ENCODE peak calls at places on chromosomes 1 and 21, in nine cellular contexts. D is PC-9; L is ascending aorta; U is psoas muscle; F is colonic mucosa; W is left ventricle myocardium inferior; E is CD8-positive, alpha-beta T cell; B is upper lobe of right lung; H is T-helper 17 cell. I is an unnamed sample. For H3K9me3, the result is how much of the 10 kb centered on the place peaks cover.

GRCh38 chr21:40631201-40631600 is 215.8 kb downstream of the DSCAM start:
- DNase-seq in F (no peak), H (no peak), U (no peak), W (no peak), E (no peak), L (no peak), D (no peak), B (no peak), I (no peak)

GRCh38 chr1:23798662-23799142 is 1.9 kb downstream of the GALE start:
- DNase-seq in U (peak), D (no peak), L (no peak), F (no peak), H (no peak), E (no peak), B (peak), W (no peak), I (no peak)

GRCh38 chr1:56516539-56517252 is 62.7 kb downstream of the PLPP3 start:
- DNase-seq in F (peak), L (no peak), H (no peak), E (no peak), B (no peak), W (no peak), U (no peak), D (peak), I (no peak)

GRCh38 chr1:12172042-12172851 is 5.5 kb downstream of the TNFRSF1B start:
- DNase-seq in U (no peak), F (no peak), B (no peak), H (peak), W (no peak), L (no peak), E (no peak), D (no peak), I (no peak)

GRCh38 chr1:242629396-242629795 is 104.9 kb upstream of the PLD5 start:
- DNase-seq in F (no peak), L (no peak), U (no peak), B (no peak), E (no peak), D (no peak), H (no peak), W (no peak), I (no peak)

GRCh38 chr1:22774483-22775182 is 64.0 kb downstream of the EPHB2 start:
- DNase-seq in D (no peak), U (no peak), F (no peak), L (no peak), W (no peak), E (no peak), B (no peak), H (no peak), I (no peak)

GRCh38 chr1:25735956-25736529 is 64.0 kb upstream of the SELENON start:
- DNase-seq in B (peak), L (no peak), H (no peak), W (peak), D (no peak), F (no peak), E (no peak), U (peak), I (no peak)

GRCh38 chr21:17451364-17451869 is 61.4 kb upstream of the CXADR start:
- DNase-seq in F (peak), U (no peak), L (peak), B (no peak), W (no peak), E (no peak), H (no peak), D (no peak), I (peak)

GRCh38 chr1:55071477-55071876 is 32.1 kb downstream of the PCSK9 start:
- DNase-seq in L (no peak), W (no peak), F (no peak), D (peak), U (no peak), H (no peak), B (no peak), E (no peak), I (no peak)

GRCh38 chr21:40618216-40618615 is 228.7 kb downstream of the DSCAM start:
- DNase-seq in B (no peak), W (no peak), H (no peak), D (no peak), U (no peak), F (no peak), E (no peak), L (no peak), I (no peak)

GRCh38 chr1:96559181-96559580 is 162.4 kb upstream of the PTBP2 start:
- DNase-seq in U (no peak), H (no peak), D (no peak), L (no peak), W (no peak), F (no peak), E (no peak), B (no peak), I (no peak)

GRCh38 chr1:116754203-116754977 is at the start of gene CD2:
- DNase-seq in F (no peak), E (no peak), W (no peak), B (no peak), H (no peak), D (no peak), U (no peak), L (no peak), I (no peak)

GRCh38 chr1:54955359-54955758 is 25.1 kb upstream of the TMEM61 start:
- DNase-seq in F (no peak), U (no peak), L (no peak), B (no peak), E (no peak), D (no peak), W (no peak), H (no peak), I (no peak)

GRCh38 chr21:26320541-26320940 is 150.0 kb upstream of the APP start:
- DNase-seq in L (no peak), E (no peak), D (no peak), U (no peak), B (no peak), H (no peak), W (no peak), F (no peak), I (no peak)

GRCh38 chr21:28633803-28634572 is 358.7 kb downstream of the LTN1 start:
- DNase-seq in B (no peak), D (no peak), L (peak), E (no peak), W (peak), F (no peak), H (no peak), U (peak), I (no peak)
- H3K9me3 ChIP-seq in B (under half), D (under half), L (under half), E (under half), W (under half), F (under half), H (under half), U (under half), I (under half)

DNA sequence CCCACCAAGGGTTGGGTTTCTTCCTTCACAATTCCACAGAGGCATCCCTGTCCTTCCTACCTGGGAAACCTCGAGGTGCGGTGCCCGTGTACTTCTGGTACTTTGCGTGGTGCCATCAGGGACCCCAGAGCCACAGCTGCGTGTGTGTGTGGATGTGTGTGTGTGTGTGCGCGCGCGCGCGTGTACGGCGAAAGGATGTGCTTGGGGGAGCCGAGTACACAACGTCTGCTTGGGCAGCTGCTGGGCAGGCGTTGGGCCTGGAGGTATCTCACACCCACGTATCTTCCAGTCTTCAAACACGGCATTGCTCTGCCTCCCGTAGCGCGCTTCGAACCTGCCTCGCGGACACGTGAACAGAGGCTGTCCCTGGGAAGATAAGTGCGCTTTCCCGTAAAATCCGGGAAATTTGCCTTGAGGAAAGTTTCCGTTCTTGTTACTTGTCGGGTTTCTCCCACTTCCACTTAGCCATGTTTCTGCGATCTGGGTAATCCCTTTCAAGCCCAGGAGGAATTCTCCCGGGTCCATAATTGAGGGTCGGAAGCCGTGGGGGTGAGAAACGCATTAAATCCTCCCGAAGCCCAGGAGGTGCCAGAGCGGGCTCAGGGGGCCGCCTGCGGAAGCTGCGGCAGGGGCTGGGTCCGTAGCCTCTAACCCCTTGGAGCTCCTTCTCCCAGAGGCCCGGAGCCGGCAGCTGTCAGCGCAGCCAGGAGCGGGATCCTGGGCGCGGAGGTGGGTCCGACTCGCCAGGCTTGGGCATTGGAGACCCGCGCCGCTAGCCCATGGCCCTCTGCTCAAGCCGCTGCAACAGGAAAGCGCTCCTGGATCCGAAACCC is 2.1 kb upstream of the SIM2 start:
- DNase-seq in F (no peak), H (no peak), D (no peak), B (peak), E (no peak), L (no peak), W (no peak), U (no peak), I (no peak)
- H3K9me3 ChIP-seq in F (under half), H (under half), D (under half), B (under half), E (under half), L (under half), W (under half), U (under half), I (under half)

GRCh38 chr1:4091996-4092395 is 191.9 kb upstream of the C1orf174 start:
- DNase-seq in D (no peak), L (peak), F (no peak), U (no peak), E (no peak), W (no peak), B (no peak), H (no peak), I (no peak)

GRCh38 chr1:4090556-4090955 is 190.5 kb upstream of the C1orf174 start:
- DNase-seq in E (no peak), L (peak), W (no peak), U (no peak), B (no peak), H (no peak), F (no peak), D (no peak), I (no peak)

GRCh38 chr1:4095466-4095865 is 195.4 kb upstream of the C1orf174 start:
- DNase-seq in W (no peak), B (peak), H (no peak), F (no peak), D (no peak), L (no peak), U (no peak), E (no peak), I (no peak)

GRCh38 chr1:4090976-4091660 is 191.0 kb upstream of the C1orf174 start:
- DNase-seq in L (peak), E (no peak), H (no peak), F (no peak), B (no peak), W (no peak), D (no peak), U (no peak), I (no peak)

GRCh38 chr1:4093856-4094565 is 193.9 kb upstream of the C1orf174 start:
- DNase-seq in E (no peak), D (no peak), W (no peak), B (peak), F (no peak), H (no peak), L (peak), U (no peak), I (no peak)
- H3K9me3 ChIP-seq in E (under half), D (under half), W (under half), B (under half), F (under half), H (under half), L (under half), U (under half), I (under half)

GRCh38 chr1:160874935-160875334 is 10.0 kb downstream of the ITLN1 start:
- DNase-seq in D (no peak), W (no peak), F (no peak), H (no peak), E (no peak), L (no peak), B (no peak), U (no peak), I (no peak)
- H3K9me3 ChIP-seq in D (under half), W (under half), F (under half), H (under half), E (under half), L (under half), B (under half), U (under half), I (under half)

GRCh38 chr1:158836038-158836437 is 4.9 kb downstream of the MNDA start:
- DNase-seq in U (no peak), H (no peak), D (no peak), W (no peak), F (no peak), B (no peak), L (no peak), E (no peak), I (no peak)
- H3K9me3 ChIP-seq in U (under half), H (under half), D (under half), W (under half), F (under half), B (under half), L (under half), E (under half), I (under half)

DNA sequence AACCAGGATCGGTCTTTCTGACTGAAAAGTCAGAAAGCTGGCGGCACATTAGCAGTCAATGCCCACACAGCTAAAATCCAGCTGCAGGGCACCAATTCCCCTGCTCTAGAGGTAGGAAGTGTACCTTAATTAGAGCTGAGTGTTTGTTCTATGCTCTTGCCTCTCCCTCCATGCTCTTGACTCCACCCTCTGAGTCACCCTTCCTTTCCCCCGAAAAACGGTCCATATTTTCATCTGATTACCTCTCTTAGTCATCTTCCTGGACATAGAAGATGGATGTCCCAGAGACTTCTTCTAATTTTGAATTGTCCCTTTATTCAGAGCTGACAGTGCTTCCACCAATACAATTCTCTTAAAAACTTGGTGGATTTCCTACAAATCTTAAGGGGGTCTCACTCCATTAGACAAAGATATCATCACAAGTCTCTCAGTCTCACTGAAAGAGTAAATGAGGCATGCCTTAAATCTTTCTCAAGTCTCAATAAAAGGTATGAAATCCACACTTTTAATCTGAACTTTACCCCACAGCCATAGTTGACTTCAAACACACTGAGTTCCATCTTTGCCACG is 44.1 kb upstream of the SLC19A1 start:
- DNase-seq in U (no peak), D (no peak), F (no peak), L (peak), W (no peak), E (no peak), H (no peak), B (no peak), I (no peak)
- H3K9me3 ChIP-seq in U (under half), D (under half), F (under half), L (under half), W (under half), E (under half), H (under half), B (under half), I (under half)

GRCh38 chr21:15247613-15248012 is 182.8 kb upstream of the NRIP1 start:
- DNase-seq in H (no peak), D (no peak), W (no peak), E (no peak), L (no peak), F (no peak), B (no peak), U (no peak), I (no peak)

GRCh38 chr21:15240846-15241245 is 176.0 kb upstream of the NRIP1 start:
- DNase-seq in U (no peak), D (no peak), L (no peak), E (no peak), H (no peak), F (no peak), B (no peak), W (no peak), I (no peak)

GRCh38 chr21:15242906-15243305 is 178.1 kb upstream of the NRIP1 start:
- DNase-seq in H (no peak), D (no peak), W (no peak), U (no peak), F (no peak), E (no peak), L (no peak), B (no peak), I (no peak)

GRCh38 chr21:15243356-15243755 is 178.6 kb upstream of the NRIP1 start:
- DNase-seq in U (no peak), E (no peak), H (no peak), W (no peak), B (no peak), F (no peak), L (no peak), D (no peak), I (no peak)

GRCh38 chr21:15241997-15242767 is 177.4 kb upstream of the NRIP1 start:
- DNase-seq in E (no peak), D (no peak), H (no peak), F (no peak), B (no peak), W (no peak), L (no peak), U (no peak), I (no peak)
- H3K9me3 ChIP-seq in E (under half), D (under half), H (under half), F (under half), B (under half), W (under half), L (under half), U (under half), I (under half)

GRCh38 chr1:180259431-180260338 is 29.6 kb downstream of the LHX4 start:
- DNase-seq in W (no peak), L (no peak), D (no peak), F (no peak), U (peak), H (no peak), B (no peak), E (no peak), I (no peak)

GRCh38 chr1:180261524-180262160 is 31.6 kb downstream of the LHX4 start:
- DNase-seq in L (no peak), F (no peak), E (no peak), H (no peak), W (no peak), U (no peak), B (no peak), D (no peak), I (no peak)

GRCh38 chr1:180261030-180261429 is 31.0 kb downstream of the LHX4 start:
- DNase-seq in W (no peak), F (no peak), E (no peak), B (no peak), H (no peak), D (no peak), L (no peak), U (peak), I (no peak)

GRCh38 chr1:180258935-180259334 is 28.9 kb downstream of the LHX4 start:
- DNase-seq in H (no peak), E (no peak), L (no peak), U (no peak), D (no peak), W (no peak), F (no peak), B (no peak), I (no peak)

GRCh38 chr1:180260541-180260940 is 30.5 kb downstream of the LHX4 start:
- DNase-seq in D (no peak), F (no peak), L (no peak), H (no peak), U (peak), B (no peak), W (no peak), E (no peak), I (no peak)
- H3K9me3 ChIP-seq in D (under half), F (under half), L (under half), H (under half), U (under half), B (under half), W (under half), E (under half), I (under half)

DNA sequence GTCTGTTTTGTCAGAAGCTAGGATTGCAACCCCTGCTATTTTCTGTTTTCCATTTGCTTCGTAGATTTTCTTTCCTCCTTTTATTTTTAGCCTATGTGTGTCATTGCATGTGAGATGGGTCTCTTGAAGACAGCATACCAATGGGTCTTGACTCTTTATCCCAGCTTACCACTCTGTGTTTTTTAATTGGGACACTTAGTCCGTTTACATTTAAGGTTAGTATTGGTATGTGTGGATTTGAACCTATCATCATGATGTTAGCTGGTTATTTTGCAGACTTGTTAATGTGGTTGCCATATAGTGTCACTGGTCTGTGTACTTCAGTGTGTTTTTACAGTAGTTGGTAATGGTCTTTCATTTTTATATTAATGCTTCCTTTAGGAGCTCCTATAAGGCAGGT is 141.5 kb downstream of the DNAH14 start:
- DNase-seq in U (no peak), B (no peak), D (no peak), F (no peak), W (no peak), L (no peak), E (no peak), H (no peak), I (no peak)
- H3K9me3 ChIP-seq in U (under half), B (under half), D (under half), F (under half), W (half or more), L (under half), E (under half), H (under half), I (under half)

GRCh38 chr1:49171941-49172593 is 395.4 kb upstream of the BEND5 start:
- DNase-seq in W (no peak), H (no peak), B (no peak), E (no peak), U (no peak), D (no peak), F (no peak), L (no peak), I (no peak)
- H3K9me3 ChIP-seq in W (under half), H (under half), B (under half), E (under half), U (under half), D (under half), F (under half), L (under half), I (under half)